ENCODE peak calls at places on chromosomes 1 and 21, in six cellular contexts. K is K562, R is GM12892, M is H1, X is HepG2, Y is GM12878. D is an unnamed sample.

GRCh38 chr1:54334996-54335395 is 71.2 kb downstream of the SSBP3 start:
- DNase-seq in Y (no peak), R (no peak), M (no peak), X (no peak), K (no peak), D (no peak)

GRCh38 chr21:42263591-42264131 is 44.7 kb downstream of the ABCG1 start:
- DNase-seq in K (no peak), R (no peak), M (no peak), X (no peak), Y (no peak), D (no peak)

GRCh38 chr1:38991638-38992449 is 768 bp downstream of the AKIRIN1 start:
- DNase-seq in K (peak; percentile 75), X (no peak), R (no peak), Y (no peak), M (no peak), D (no peak)

GRCh38 chr21:21148514-21148913 is 150.3 kb downstream of the NCAM2 start:
- DNase-seq in M (no peak), X (no peak), Y (no peak), R (no peak), K (no peak), D (no peak)

GRCh38 chr1:74502858-74503257 is 9.6 kb downstream of the LRRC53 start:
- DNase-seq in R (no peak), Y (no peak), K (no peak), M (no peak), X (no peak), D (no peak)

GRCh38 chr1:44571712-44572571 is 102.3 kb downstream of the TMEM53 start:
- DNase-seq in M (no peak), X (peak; percentile 39), R (no peak), K (peak; percentile 58), Y (no peak), D (peak; percentile 37)

GRCh38 chr1:180366386-180367068 is 135.8 kb downstream of the ACBD6 start:
- DNase-seq in Y (no peak), X (no peak), R (no peak), K (no peak), M (no peak), D (no peak)

GRCh38 chr1:109625601-109626560 is 6.2 kb downstream of the AMPD2 start:
- DNase-seq in Y (no peak), M (peak; percentile 40), R (no peak), X (no peak), K (no peak), D (no peak)

GRCh38 chr1:59163268-59164092 is 133.4 kb upstream of the FGGY start:
- DNase-seq in Y (no peak), K (no peak), X (no peak), R (no peak), M (no peak), D (no peak)

GRCh38 chr1:6588128-6588892 is 8.5 kb downstream of the ZBTB48 start:
- DNase-seq in K (no peak), Y (no peak), X (no peak), R (no peak), M (no peak), D (no peak)

GRCh38 chr1:197200468-197200899 is 54.0 kb upstream of the ASPM start:
- DNase-seq in M (no peak), R (no peak), K (no peak), X (no peak), Y (no peak), D (no peak)

DNA sequence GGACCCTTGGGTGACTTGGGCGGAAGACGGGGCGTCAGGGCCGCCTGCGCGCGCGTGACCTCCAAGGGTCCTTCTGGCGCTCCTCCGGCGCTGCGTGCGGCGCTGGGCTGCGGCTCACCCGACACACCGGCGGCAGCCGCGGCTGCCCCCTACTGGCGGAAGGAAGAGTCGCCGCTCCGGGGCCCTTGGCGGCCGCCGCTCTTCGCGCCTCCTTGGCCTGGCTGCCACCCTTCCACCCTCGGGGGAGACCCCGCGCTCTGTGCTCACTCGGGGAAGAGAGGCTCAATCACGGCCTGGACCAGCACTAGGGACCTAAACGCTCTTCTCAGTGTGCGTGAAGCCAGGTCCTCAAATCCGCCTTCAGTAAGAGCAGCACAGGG is 89.7 kb downstream of the DMRTA2 start:
- DNase-seq in Y (no peak), K (peak; percentile 92), M (peak; percentile 89), X (no peak), R (peak; percentile 82), D (peak; percentile 79)
- TF ChIP-seq TAF1 in Y (no peak), K (no peak), M (no peak), X (no peak), R (no peak), D (no peak)

DNA sequence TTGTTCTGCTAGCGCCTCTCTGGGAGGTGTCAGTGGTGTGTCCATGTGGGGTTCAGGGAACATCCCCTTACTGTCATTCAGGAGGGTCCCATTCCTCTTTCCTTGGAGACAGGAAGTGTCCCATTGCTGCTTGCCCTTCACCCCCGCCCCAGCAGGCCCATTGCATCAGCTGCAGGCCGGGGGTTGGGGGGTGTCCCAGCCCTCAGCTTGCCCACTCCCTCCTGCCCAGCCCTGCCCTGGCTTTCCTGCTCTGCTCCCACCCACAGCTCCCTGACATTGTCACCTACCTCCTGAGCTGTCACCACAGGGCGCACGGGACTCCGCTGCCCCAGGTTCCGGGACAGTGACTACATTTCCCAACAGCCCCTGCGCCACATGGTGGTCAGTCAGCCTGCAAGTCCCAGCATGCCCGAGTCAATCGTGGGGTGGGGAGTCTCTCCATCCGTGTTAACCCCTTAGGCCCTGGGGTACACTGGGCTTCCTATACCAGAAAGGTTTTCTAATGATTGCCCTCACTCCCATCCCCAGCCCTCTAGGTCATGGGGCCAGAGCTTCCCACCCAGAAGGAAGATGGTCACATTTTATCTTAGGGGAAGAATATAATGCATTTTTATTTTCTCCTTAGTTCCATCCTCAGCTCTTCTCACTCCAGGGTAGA is at the start of gene INPP5B:
- DNase-seq in X (peak; percentile 83), R (peak; percentile 96), M (peak; percentile 90), K (peak; percentile 90), Y (peak; percentile 60), D (peak; percentile 95)
- TF ChIP-seq POLR2A in X (no peak), R (peak; percentile 42), M (no peak), K (peak; percentile 70), Y (peak; percentile 72), D (no peak)

DNA sequence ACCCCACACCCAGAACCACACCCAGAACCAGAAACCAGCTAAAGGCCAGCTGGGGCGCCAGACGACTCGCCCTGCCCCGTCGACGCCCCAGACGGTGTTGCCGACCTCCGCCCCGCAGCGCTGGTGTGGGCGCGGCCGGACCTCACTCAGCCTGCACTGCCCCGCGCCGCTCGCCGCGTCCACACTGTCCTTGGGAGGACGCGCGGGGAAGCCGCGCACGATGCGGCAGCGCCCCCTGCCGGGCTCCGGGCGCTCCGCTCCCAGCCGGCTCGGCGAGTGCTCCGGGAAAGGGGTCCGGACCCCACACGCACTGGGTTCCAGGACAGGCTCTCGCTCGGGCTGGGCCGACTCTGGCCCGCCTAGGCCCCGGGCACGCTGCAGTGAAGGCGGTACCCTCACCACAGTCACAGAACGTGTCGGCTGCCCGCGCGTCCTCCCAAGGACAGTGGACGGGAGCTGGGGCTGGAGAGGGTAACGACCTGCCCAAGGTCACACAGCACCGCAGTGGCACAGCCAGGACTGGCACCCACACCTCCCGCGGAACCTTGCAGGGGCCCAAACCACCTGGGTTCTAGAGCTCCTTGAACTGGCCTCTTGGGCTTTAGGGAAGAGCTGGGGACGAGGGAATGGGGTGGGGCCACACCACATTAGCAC is 90.2 kb downstream of the DMRTA2 start:
- DNase-seq in K (peak; percentile 88), X (peak; percentile 21), Y (no peak), R (peak; percentile 75), M (peak; percentile 91), D (peak; percentile 73)
- TF ChIP-seq TAF1 in K (peak; percentile 35), X (no peak), Y (no peak), R (no peak), M (no peak), D (no peak)

DNA sequence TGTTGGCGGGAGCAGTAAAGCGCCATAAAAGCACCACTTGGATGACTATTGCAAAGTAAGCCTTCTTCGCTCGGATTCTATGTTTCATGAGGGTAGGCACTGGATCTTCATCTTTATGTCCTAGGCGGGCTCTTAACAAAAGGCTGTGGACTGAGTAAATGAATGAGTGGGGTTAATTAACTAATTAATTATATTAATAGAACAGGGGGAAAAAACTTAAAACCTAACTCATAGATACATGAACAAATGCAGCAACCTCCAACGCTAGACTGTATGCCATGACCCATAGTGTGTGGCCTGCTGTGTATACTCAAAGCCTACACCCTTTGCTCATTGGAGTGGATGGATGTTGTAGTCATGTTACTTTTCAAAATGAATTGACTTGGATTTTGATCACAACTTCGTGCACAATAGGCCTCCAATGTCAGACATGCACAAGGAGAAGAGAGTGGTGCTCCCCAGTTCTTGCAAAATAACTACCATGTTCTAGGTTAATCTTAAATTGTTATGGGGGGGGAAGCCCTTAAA is 417 bp upstream of the GFI1 start:
- DNase-seq in M (no peak), R (no peak), X (no peak), Y (no peak), K (no peak), D (no peak)
- TF ChIP-seq POLR2A in M (no peak), R (no peak), X (no peak), Y (no peak), K (no peak), D (no peak)

GRCh38 chr21:33211732-33212131 is 18.0 kb upstream of the IFNAR2 start:
- DNase-seq in K (no peak), R (no peak), M (no peak), X (no peak), Y (no peak), D (no peak)
- TF ChIP-seq TAF1 in K (no peak), R (no peak), M (no peak), X (no peak), Y (no peak), D (no peak)

GRCh38 chr1:204151562-204152309 is at the start of gene ETNK2:
- DNase-seq in M (peak; percentile 89), R (peak; percentile 43), K (peak; percentile 99), X (no peak), Y (no peak), D (peak; percentile 53)
- TF ChIP-seq POLR2A in M (no peak), R (no peak), K (no peak), X (peak; percentile 65), Y (no peak), D (no peak)

DNA sequence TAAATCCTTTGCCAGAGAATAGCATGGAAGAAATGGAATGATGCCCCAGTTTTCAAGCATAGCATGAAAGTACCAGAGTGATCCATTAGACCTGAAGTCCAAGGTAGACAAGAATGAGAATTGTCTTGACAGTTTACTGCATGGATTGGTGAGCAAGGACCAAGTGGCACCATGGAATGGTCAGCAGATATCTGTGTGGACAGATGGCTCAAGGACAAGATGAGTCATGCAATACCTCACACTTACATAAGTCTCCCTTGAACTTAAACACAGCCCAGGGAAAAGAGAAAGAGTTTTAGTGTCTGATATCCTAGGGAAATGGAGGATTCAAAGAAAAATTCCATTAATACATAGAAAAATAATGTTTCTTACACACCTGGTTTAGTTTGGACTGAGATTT is 195.2 kb downstream of the MRPL39 start:
- DNase-seq in K (no peak), R (no peak), M (no peak), X (no peak), Y (no peak), D (no peak)
- TF ChIP-seq TAF1 in K (no peak), R (no peak), M (no peak), X (no peak), Y (no peak), D (no peak)